ENCODE peak calls at places on chromosomes 12 and 14, in five cellular contexts. S is ACHN; A is stimulated activated CD4-positive, alpha-beta T cell treated with anti-CD3 and anti-CD28 coated beads, Interleukin-1b, Interleukin-23, amount 100 ng/mL, for 1 hour; B is T-helper 1 cell; T is lung. K is an unnamed sample.

GRCh38 chr12:91127751-91128150 is 16.5 kb upstream of the LUM start:
- DNase-seq in S (peak; percentile 45), A (no peak), B (no peak), T (no peak), K (no peak)

GRCh38 chr12:2453076-2453806 is 341.5 kb upstream of the FKBP4 start:
- DNase-seq in S (no peak), A (no peak), B (no peak), T (no peak), K (no peak)

GRCh38 chr12:123839826-123840225 is 77.7 kb downstream of the DNAH10 start:
- DNase-seq in S (no peak), A (no peak), B (no peak), T (no peak), K (no peak)

GRCh38 chr14:90597961-90598360 is 201.1 kb downstream of the CALM1 start:
- DNase-seq in S (no peak), A (no peak), B (no peak), T (no peak), K (no peak)

GRCh38 chr12:82896979-82897378 is 210.3 kb downstream of the TMTC2 start:
- DNase-seq in S (peak; percentile 51), A (no peak), B (no peak), T (no peak), K (peak; percentile 8)

GRCh38 chr14:31834616-31835015 is 242.5 kb upstream of the ARHGAP5 start:
- DNase-seq in S (no peak), A (no peak), B (no peak), T (no peak), K (peak; percentile 83)

GRCh38 chr14:94460631-94461416 is 8.2 kb upstream of the SERPINA11 start:
- DNase-seq in S (no peak), A (no peak), B (no peak), T (no peak), K (no peak)

GRCh38 chr12:42213954-42214426 is 24.1 kb downstream of the YAF2 start:
- DNase-seq in S (peak; percentile 32), A (no peak), B (no peak), T (peak; percentile 70), K (peak; percentile 24)

GRCh38 chr14:44657688-44658388 is 150.8 kb upstream of the FSCB start:
- DNase-seq in S (peak; percentile 50), A (no peak), B (no peak), T (no peak), K (no peak)

GRCh38 chr12:65827827-65828231 is 3.5 kb downstream of the HMGA2 start:
- DNase-seq in S (peak; percentile 52), A (no peak), B (no peak), T (no peak), K (peak; percentile 64)

GRCh38 chr14:62216121-62216520 is 453.9 kb downstream of the SNAPC1 start:
- DNase-seq in S (no peak), A (no peak), B (no peak), T (no peak), K (no peak)

GRCh38 chr14:25150401-25150800 is 100.5 kb upstream of the STXBP6 start:
- DNase-seq in S (no peak), A (no peak), B (no peak), T (no peak), K (no peak)